ENCODE peak calls at places on chromosomes 1 and 21, in four cellular contexts. One of them, this sample, is unnamed.

GRCh38 chr21:42062543-42063022 is 8.5 kb upstream of the UMODL1 start:
- DNase-seq in GM12878: peak
- DNase-seq in HL-60: peak
- DNase-seq in GM12891: peak
- DNase-seq in this sample: no peak

GRCh38 chr1:111372336-111372965 is 55.1 kb downstream of the OVGP1 start:
- DNase-seq in GM12878: no peak
- DNase-seq in GM12891: no peak
- DNase-seq in HL-60: no peak
- DNase-seq in this sample: no peak

GRCh38 chr1:9867408-9868243 is 42.4 kb downstream of the CTNNBIP1 start:
- DNase-seq in HL-60: peak
- DNase-seq in GM12891: peak
- DNase-seq in GM12878: peak
- DNase-seq in this sample: peak

GRCh38 chr1:224641030-224641429 is 24.9 kb downstream of the CNIH3 start:
- DNase-seq in GM12891: no peak
- DNase-seq in HL-60: no peak
- DNase-seq in GM12878: no peak
- DNase-seq in this sample: peak

GRCh38 chr1:34163792-34164509 is 1.1 kb downstream of the CSMD2 start:
- DNase-seq in GM12878: no peak
- DNase-seq in GM12891: no peak
- DNase-seq in HL-60: no peak
- DNase-seq in this sample: no peak

GRCh38 chr1:193593355-193593874 is 407.0 kb upstream of the B3GALT2 start:
- DNase-seq in GM12878: no peak
- DNase-seq in GM12891: no peak
- DNase-seq in HL-60: no peak
- DNase-seq in this sample: no peak

GRCh38 chr21:44962481-44962966 is 22.7 kb downstream of the SLX9 start:
- DNase-seq in GM12891: no peak
- DNase-seq in GM12878: no peak
- DNase-seq in HL-60: no peak
- DNase-seq in this sample: no peak

GRCh38 chr1:94281361-94282142 is 44.2 kb upstream of the ARHGAP29 start:
- DNase-seq in GM12878: no peak
- DNase-seq in GM12891: no peak
- DNase-seq in HL-60: no peak
- DNase-seq in this sample: no peak

GRCh38 chr1:85580046-85580411 is 532 bp upstream of the CCN1 start:
- DNase-seq in GM12878: no peak
- DNase-seq in HL-60: no peak
- DNase-seq in GM12891: peak
- DNase-seq in this sample: no peak

GRCh38 chr1:233782932-233783586 is 121.4 kb upstream of the SLC35F3 start:
- DNase-seq in HL-60: no peak
- DNase-seq in GM12878: no peak
- DNase-seq in GM12891: no peak
- DNase-seq in this sample: no peak

GRCh38 chr1:89547563-89548485 is 23.2 kb downstream of the LRRC8B start:
- DNase-seq in GM12891: no peak
- DNase-seq in GM12878: no peak
- DNase-seq in HL-60: no peak
- DNase-seq in this sample: no peak

GRCh38 chr1:234771642-234772344 is 161.8 kb upstream of the IRF2BP2 start:
- DNase-seq in HL-60: peak
- DNase-seq in GM12878: no peak
- DNase-seq in GM12891: no peak
- DNase-seq in this sample: no peak

GRCh38 chr21:38311765-38312164 is 55.0 kb downstream of the KCNJ15 start:
- DNase-seq in GM12891: no peak
- DNase-seq in GM12878: no peak
- DNase-seq in HL-60: no peak
- DNase-seq in this sample: no peak

GRCh38 chr1:93447481-93448291 is at the start of gene FNBP1L:
- DNase-seq in GM12878: no peak
- DNase-seq in HL-60: peak
- DNase-seq in GM12891: peak
- DNase-seq in this sample: peak

GRCh38 chr1:170073893-170074249 is 624 bp downstream of the KIFAP3 start:
- DNase-seq in HL-60: no peak
- DNase-seq in GM12878: no peak
- DNase-seq in GM12891: no peak
- DNase-seq in this sample: no peak

GRCh38 chr1:156020293-156021086 is at the start of gene SSR2:
- DNase-seq in GM12878: peak
- DNase-seq in GM12891: peak
- DNase-seq in HL-60: peak
- DNase-seq in this sample: peak

GRCh38 chr21:20443558-20444155 is 554.6 kb upstream of the NCAM2 start:
- DNase-seq in GM12878: no peak
- DNase-seq in HL-60: no peak
- DNase-seq in GM12891: no peak
- DNase-seq in this sample: peak

GRCh38 chr21:38244407-38244787 is 12.4 kb upstream of the KCNJ15 start:
- DNase-seq in GM12891: no peak
- DNase-seq in HL-60: no peak
- DNase-seq in GM12878: no peak
- DNase-seq in this sample: no peak

GRCh38 chr1:114755006-114755936 is 2.5 kb downstream of the CSDE1 start:
- DNase-seq in GM12891: no peak
- DNase-seq in HL-60: no peak
- DNase-seq in GM12878: no peak
- DNase-seq in this sample: no peak

GRCh38 chr1:98203461-98203860 is 282.6 kb upstream of the DPYD start:
- DNase-seq in GM12891: no peak
- DNase-seq in GM12878: no peak
- DNase-seq in HL-60: no peak
- DNase-seq in this sample: no peak

GRCh38 chr1:201038537-201038936 is 15.0 kb upstream of the KIF21B start:
- DNase-seq in GM12878: no peak
- DNase-seq in HL-60: no peak
- DNase-seq in GM12891: no peak
- DNase-seq in this sample: no peak

GRCh38 chr1:13808729-13809131 is 108.7 kb downstream of the PRDM2 start:
- DNase-seq in HL-60: no peak
- DNase-seq in GM12891: no peak
- DNase-seq in GM12878: no peak
- DNase-seq in this sample: peak

GRCh38 chr1:219179293-219179692 is 5.6 kb downstream of the LYPLAL1 start:
- DNase-seq in GM12891: no peak
- DNase-seq in HL-60: no peak
- DNase-seq in GM12878: no peak
- DNase-seq in this sample: no peak

GRCh38 chr1:230940848-230941247 is 37.8 kb downstream of the TTC13 start:
- DNase-seq in GM12878: no peak
- DNase-seq in GM12891: no peak
- DNase-seq in HL-60: no peak
- DNase-seq in this sample: no peak

GRCh38 chr1:41538741-41539415 is 54.4 kb upstream of the EDN2 start:
- DNase-seq in GM12878: no peak
- DNase-seq in GM12891: no peak
- DNase-seq in HL-60: no peak
- DNase-seq in this sample: no peak

GRCh38 chr1:44135896-44136295 is 5.5 kb downstream of the KLF18 start:
- DNase-seq in HL-60: no peak
- DNase-seq in GM12891: no peak
- DNase-seq in GM12878: no peak
- DNase-seq in this sample: no peak

GRCh38 chr1:198934901-198935301 is 296.1 kb downstream of the PTPRC start:
- DNase-seq in GM12878: peak
- DNase-seq in HL-60: peak
- DNase-seq in GM12891: no peak
- DNase-seq in this sample: no peak

GRCh38 chr1:225880210-225880584 is 2.0 kb downstream of the TMEM63A start:
- DNase-seq in HL-60: no peak
- DNase-seq in GM12878: no peak
- DNase-seq in GM12891: no peak
- DNase-seq in this sample: no peak

GRCh38 chr21:41402231-41402630 is 23.8 kb upstream of the MX1 start:
- DNase-seq in GM12891: no peak
- DNase-seq in HL-60: no peak
- DNase-seq in GM12878: no peak
- DNase-seq in this sample: no peak

GRCh38 chr1:14824314-14824915 is 225.9 kb downstream of the KAZN start:
- DNase-seq in HL-60: no peak
- DNase-seq in GM12891: no peak
- DNase-seq in GM12878: no peak
- DNase-seq in this sample: no peak

GRCh38 chr1:229478852-229479251 is 29.3 kb downstream of the NUP133 start:
- DNase-seq in GM12878: peak
- DNase-seq in GM12891: no peak
- DNase-seq in HL-60: no peak
- DNase-seq in this sample: no peak

GRCh38 chr1:225461533-225462428 is 33.9 kb upstream of the LBR start:
- DNase-seq in HL-60: no peak
- DNase-seq in GM12878: no peak
- DNase-seq in GM12891: no peak
- DNase-seq in this sample: no peak

GRCh38 chr1:234675006-234675405 is 65.0 kb upstream of the IRF2BP2 start:
- DNase-seq in GM12891: no peak
- DNase-seq in GM12878: no peak
- DNase-seq in HL-60: no peak
- DNase-seq in this sample: no peak

GRCh38 chr1:93504247-93505033 is 56.5 kb downstream of the FNBP1L start:
- DNase-seq in GM12891: no peak
- DNase-seq in GM12878: no peak
- DNase-seq in HL-60: no peak
- DNase-seq in this sample: peak

GRCh38 chr1:39539252-39539790 is 37.3 kb downstream of the PABPC4 start:
- DNase-seq in GM12891: peak
- DNase-seq in GM12878: peak
- DNase-seq in HL-60: peak
- DNase-seq in this sample: peak

GRCh38 chr1:36109041-36109679 is 15.9 kb downstream of the COL8A2 start:
- DNase-seq in GM12891: no peak
- DNase-seq in GM12878: no peak
- DNase-seq in HL-60: peak
- DNase-seq in this sample: no peak
- TF ChIP-seq SPI1 in GM12891: no peak
- TF ChIP-seq SPI1 in GM12878: no peak
- TF ChIP-seq SPI1 in HL-60: no peak
- TF ChIP-seq SPI1 in this sample: no peak

DNA sequence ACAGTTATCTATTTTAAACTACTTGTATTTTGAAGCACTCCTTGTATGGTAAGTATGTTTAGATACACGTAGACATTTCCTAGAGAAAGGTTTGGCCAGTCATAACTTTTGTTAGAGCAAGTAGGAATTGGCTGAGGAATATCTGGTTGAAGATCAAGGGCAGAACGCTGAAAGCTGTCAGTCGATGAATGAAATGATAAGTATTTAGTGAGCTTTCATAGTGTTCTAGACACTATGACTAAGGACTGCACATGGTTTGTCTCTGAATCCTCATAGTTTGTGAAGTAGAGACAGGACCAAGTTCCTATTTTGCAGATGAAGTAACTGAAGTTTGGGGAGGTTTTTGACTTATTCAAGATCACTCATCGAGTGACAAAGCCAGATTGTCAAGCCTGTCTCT is 4.7 kb downstream of the ELOA start:
- DNase-seq in HL-60: no peak
- DNase-seq in GM12878: no peak
- DNase-seq in GM12891: no peak
- DNase-seq in this sample: no peak
- TF ChIP-seq SPI1 in HL-60: no peak
- TF ChIP-seq SPI1 in GM12878: no peak
- TF ChIP-seq SPI1 in GM12891: no peak
- TF ChIP-seq SPI1 in this sample: no peak

DNA sequence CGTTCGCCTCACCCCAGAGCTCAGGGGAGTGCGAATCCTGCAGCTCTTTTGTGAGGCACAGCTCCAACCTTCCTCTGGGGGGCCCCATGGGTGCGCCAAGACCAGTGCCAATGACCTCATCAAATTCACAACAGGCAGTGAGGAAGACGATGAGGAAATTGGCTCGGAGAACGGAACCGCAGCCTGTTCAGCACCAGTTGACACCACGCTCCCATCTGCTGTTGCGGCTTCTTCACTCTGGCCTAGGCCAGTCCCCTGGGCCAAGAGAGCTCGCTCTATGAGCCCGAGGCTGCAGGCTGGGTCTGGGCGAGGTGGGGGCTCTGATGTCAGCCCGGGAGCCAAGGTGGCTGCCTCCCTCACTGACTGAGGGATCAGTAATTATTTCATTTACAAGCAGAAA is 2.2 kb downstream of the PLEKHA6 start:
- DNase-seq in GM12878: no peak
- DNase-seq in GM12891: no peak
- DNase-seq in HL-60: peak
- DNase-seq in this sample: peak
- TF ChIP-seq SPI1 in GM12878: no peak
- TF ChIP-seq SPI1 in GM12891: no peak
- TF ChIP-seq SPI1 in HL-60: no peak
- TF ChIP-seq SPI1 in this sample: no peak

GRCh38 chr1:86756062-86756406 is 51.7 kb downstream of the SH3GLB1 start:
- DNase-seq in GM12878: no peak
- DNase-seq in GM12891: no peak
- DNase-seq in HL-60: no peak
- DNase-seq in this sample: peak

GRCh38 chr1:86760199-86760598 is 55.8 kb downstream of the SH3GLB1 start:
- DNase-seq in GM12878: no peak
- DNase-seq in HL-60: no peak
- DNase-seq in GM12891: no peak
- DNase-seq in this sample: no peak

GRCh38 chr1:86754265-86754974 is 50.0 kb downstream of the SH3GLB1 start:
- DNase-seq in GM12891: no peak
- DNase-seq in GM12878: no peak
- DNase-seq in HL-60: no peak
- DNase-seq in this sample: no peak

GRCh38 chr1:86758570-86758969 is 54.2 kb downstream of the SH3GLB1 start:
- DNase-seq in GM12878: no peak
- DNase-seq in HL-60: no peak
- DNase-seq in GM12891: no peak
- DNase-seq in this sample: no peak

GRCh38 chr1:86757272-86757984 is 53.1 kb downstream of the SH3GLB1 start:
- DNase-seq in GM12891: no peak
- DNase-seq in HL-60: no peak
- DNase-seq in GM12878: no peak
- DNase-seq in this sample: no peak
- TF ChIP-seq SPI1 in GM12891: no peak
- TF ChIP-seq SPI1 in HL-60: no peak
- TF ChIP-seq SPI1 in GM12878: no peak
- TF ChIP-seq SPI1 in this sample: no peak